ENCODE peak calls at places on chromosomes 16 and 17, in eight cellular contexts. S is cardiac fibroblast, I is adrenal gland, R is RWPE1, P is GM13976, H is glutamatergic neuron, T is lung, Z is A673. C is an unnamed sample.

GRCh38 chr16:391885-392335 is 5.1 kb upstream of the NME4 start:
- DNase-seq in S (peak; percentile 89), I (peak; percentile 68), R (no peak), P (peak; percentile 75), H (peak; percentile 86), T (no peak), Z (peak; percentile 84), C (peak; percentile 88)

GRCh38 chr17:38339891-38340290 is 3.9 kb downstream of the GPR179 start:
- DNase-seq in S (peak; percentile 29), I (no peak), R (no peak), P (no peak), H (no peak), T (no peak), Z (no peak), C (no peak)

GRCh38 chr16:23673971-23674614 is 4.6 kb upstream of the PLK1 start:
- DNase-seq in S (no peak), I (no peak), R (no peak), P (no peak), H (no peak), T (no peak), Z (no peak), C (no peak)

GRCh38 chr16:88045820-88046303 is 94.6 kb downstream of the BANP start:
- DNase-seq in S (no peak), I (no peak), R (no peak), P (peak; percentile 87), H (no peak), T (no peak), Z (no peak), C (no peak)

GRCh38 chr17:73522696-73523095 is 121.5 kb downstream of the SDK2 start:
- DNase-seq in S (no peak), I (no peak), R (no peak), P (no peak), H (no peak), T (no peak), Z (no peak), C (no peak)

GRCh38 chr16:67341250-67341649 is 14.6 kb downstream of the LRRC36 start:
- DNase-seq in S (no peak), I (no peak), R (no peak), P (no peak), H (no peak), T (no peak), Z (no peak), C (no peak)

GRCh38 chr16:10988164-10988803 is 43.9 kb downstream of the CLEC16A start:
- DNase-seq in S (no peak), I (no peak), R (no peak), P (peak; percentile 58), H (no peak), T (peak; percentile 59), Z (no peak), C (no peak)

GRCh38 chr17:50903604-50904521 is 37.7 kb upstream of the TOB1 start:
- DNase-seq in S (peak; percentile 68), I (no peak), R (peak; percentile 59), P (no peak), H (no peak), T (no peak), Z (no peak), C (no peak)

GRCh38 chr17:62950067-62950466 is 16.0 kb upstream of the TANC2 start:
- DNase-seq in S (peak; percentile 87), I (peak; percentile 24), R (peak; percentile 77), P (no peak), H (no peak), T (peak; percentile 72), Z (peak; percentile 23), C (no peak)

GRCh38 chr16:24925163-24925562 is 79.4 kb downstream of the SLC5A11 start:
- DNase-seq in S (no peak), I (no peak), R (no peak), P (no peak), H (no peak), T (no peak), Z (no peak), C (no peak)

GRCh38 chr16:19001788-19002187 is 18.1 kb downstream of the TMC7 start:
- DNase-seq in S (peak; percentile 54), I (no peak), R (peak; percentile 34), P (no peak), H (no peak), T (no peak), Z (peak; percentile 6), C (no peak)

GRCh38 chr16:3509470-3509928 is 8.7 kb downstream of the CLUAP1 start:
- DNase-seq in S (no peak), I (no peak), R (peak; percentile 35), P (no peak), H (no peak), T (no peak), Z (no peak), C (no peak)

GRCh38 chr16:60642956-60643355 is 1393.3 kb downstream of the CDH8 start:
- DNase-seq in S (peak; percentile 27), I (no peak), R (peak; percentile 35), P (no peak), H (no peak), T (no peak), Z (no peak), C (no peak)

GRCh38 chr16:21156767-21157467 is 1.6 kb upstream of the LDAF1 start:
- DNase-seq in S (peak; percentile 83), I (peak; percentile 40), R (peak; percentile 70), P (peak; percentile 62), H (peak; percentile 32), T (no peak), Z (peak; percentile 76), C (no peak)

GRCh38 chr16:64150193-64150592 is 971.7 kb downstream of the CDH11 start:
- DNase-seq in S (no peak), I (no peak), R (no peak), P (no peak), H (no peak), T (no peak), Z (no peak), C (no peak)

GRCh38 chr17:80265205-80266068 is 4.8 kb downstream of the RNF213 start:
- DNase-seq in S (no peak), I (no peak), R (no peak), P (peak; percentile 75), H (no peak), T (peak; percentile 46), Z (no peak), C (no peak)

GRCh38 chr16:78005881-78006280 is 16.5 kb upstream of the CLEC3A start:
- DNase-seq in S (no peak), I (no peak), R (no peak), P (peak; percentile 31), H (no peak), T (no peak), Z (no peak), C (no peak)

GRCh38 chr17:34579017-34579946 is at the start of gene TMEM132E:
- DNase-seq in S (peak; percentile 6), I (no peak), R (no peak), P (peak; percentile 50), H (peak; percentile 76), T (peak; percentile 43), Z (no peak), C (no peak)

GRCh38 chr17:70752966-70753467 is 583.7 kb downstream of the KCNJ2 start:
- DNase-seq in S (no peak), I (no peak), R (no peak), P (no peak), H (no peak), T (no peak), Z (no peak), C (no peak)

GRCh38 chr16:3687792-3688191 is 29.5 kb downstream of the TRAP1 start:
- DNase-seq in S (no peak), I (no peak), R (no peak), P (no peak), H (no peak), T (no peak), Z (no peak), C (no peak)

GRCh38 chr17:68480885-68481284 is 23.6 kb upstream of the WIPI1 start:
- DNase-seq in S (no peak), I (no peak), R (no peak), P (no peak), H (no peak), T (no peak), Z (no peak), C (no peak)
- TF ChIP-seq CTCF in S (no peak), I (no peak), R (no peak), P (no peak), H (no peak), T (no peak), Z (no peak), C (no peak)

GRCh38 chr17:77507116-77507885 is 366.5 kb downstream of the SEC14L1 start:
- DNase-seq in S (no peak), I (no peak), R (peak; percentile 39), P (peak; percentile 31), H (peak; percentile 38), T (no peak), Z (no peak), C (no peak)
- TF ChIP-seq CTCF in S (no peak), I (no peak), R (no peak), P (no peak), H (no peak), T (no peak), Z (peak; percentile 34), C (no peak)

DNA sequence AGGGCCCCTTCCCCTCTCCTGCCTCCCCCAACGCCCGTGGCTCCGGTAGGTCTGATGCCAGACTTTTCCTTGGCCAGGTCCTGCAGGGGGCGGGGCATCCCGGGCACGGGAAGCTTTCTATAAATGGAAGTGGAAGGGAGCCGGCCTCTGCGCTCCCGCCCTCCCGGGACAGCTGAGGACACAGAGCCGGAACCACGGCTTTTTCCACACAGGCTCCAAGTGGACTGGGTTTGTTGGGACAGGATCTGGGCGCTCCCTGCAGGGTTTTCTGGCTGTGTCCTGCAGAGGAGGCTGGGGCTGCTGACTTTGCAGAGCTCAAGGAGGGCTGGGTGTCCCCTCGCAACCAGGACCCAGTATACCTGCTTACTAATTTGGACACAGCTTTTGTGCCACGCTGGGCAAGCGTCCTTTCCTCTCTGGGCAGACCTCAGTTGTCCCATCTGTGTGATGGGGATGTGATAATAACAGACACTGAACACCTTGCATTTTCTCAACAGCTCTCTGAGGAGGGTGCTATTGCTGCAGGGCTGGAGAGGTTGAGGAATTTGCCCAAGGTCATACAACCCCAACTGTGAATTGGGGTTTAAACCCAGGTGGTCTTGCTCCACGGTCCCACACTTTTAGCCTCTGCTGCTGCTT is 1.8 kb downstream of the TNS4 start:
- DNase-seq in S (peak; percentile 68), I (peak; percentile 83), R (no peak), P (no peak), H (peak; percentile 65), T (peak; percentile 84), Z (peak; percentile 11), C (no peak)
- TF ChIP-seq CTCF in S (no peak), I (no peak), R (no peak), P (no peak), H (no peak), T (no peak), Z (no peak), C (peak; percentile 21)

DNA sequence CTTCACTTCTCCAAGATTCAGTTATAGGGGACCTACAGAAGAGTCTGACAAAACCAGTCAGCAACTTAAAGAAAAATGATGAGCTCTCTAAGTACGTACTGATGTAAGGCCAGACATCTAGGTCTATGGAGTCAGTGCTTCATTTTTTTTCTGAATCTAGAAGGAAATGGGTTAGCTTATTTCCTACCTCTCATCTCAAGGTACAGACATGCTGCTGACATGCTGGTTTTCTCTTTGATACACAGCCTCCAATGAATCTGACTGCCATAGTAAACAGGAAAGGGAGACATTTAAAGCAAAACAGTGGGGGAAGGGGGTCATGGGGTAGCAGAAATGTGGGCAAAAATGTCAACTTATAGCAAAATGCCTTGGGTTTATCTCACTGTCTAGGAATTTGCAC is 16.4 kb downstream of the CDR2 start:
- DNase-seq in S (no peak), I (no peak), R (no peak), P (no peak), H (no peak), T (no peak), Z (no peak), C (no peak)
- TF ChIP-seq CTCF in S (no peak), I (no peak), R (no peak), P (no peak), H (no peak), T (no peak), Z (no peak), C (no peak)